ENCODE peak calls at places on chromosomes 11 and 22, in nine cellular contexts. H, X, A, B, Y, F, R, W and G are unnamed samples.

GRCh38 chr11:69485337-69486041 is 4.0 kb downstream of the LINC01488 start:
- DNase-seq in H (no peak), X (no peak), A (no peak), B (peak; percentile 17), Y (no peak), F (no peak), R (no peak), W (no peak), G (no peak)

GRCh38 chr11:60701509-60701818 is 2.1 kb downstream of the MS4A8 start:
- DNase-seq in H (no peak), X (no peak), A (no peak), B (no peak), Y (no peak), F (no peak), R (no peak), W (no peak), G (no peak)

GRCh38 chr22:20531404-20532181 is 24.2 kb downstream of the MED15 start:
- DNase-seq in H (peak; percentile 41), X (peak; percentile 88), A (peak; percentile 95), B (peak; percentile 98), Y (peak; percentile 96), F (no peak), R (no peak), W (peak; percentile 91), G (no peak)

GRCh38 chr11:27174026-27174425 is 133.4 kb downstream of the BBOX1 start:
- DNase-seq in H (no peak), X (no peak), A (no peak), B (no peak), Y (peak; percentile 100), F (no peak), R (no peak), W (no peak), G (no peak)

GRCh38 chr11:116990061-116990473 is 108.2 kb downstream of the SIK3 start:
- DNase-seq in H (no peak), X (peak; percentile 81), A (peak; percentile 87), B (peak; percentile 84), Y (peak; percentile 76), F (no peak), R (peak; percentile 25), W (peak; percentile 33), G (no peak)

GRCh38 chr11:58060535-58060934 is 29.8 kb downstream of the OR6Q1 start:
- DNase-seq in H (no peak), X (no peak), A (no peak), B (no peak), Y (no peak), F (no peak), R (no peak), W (peak; percentile 71), G (no peak)

GRCh38 chr11:102256251-102256650 is 61.0 kb upstream of the BIRC3 start:
- DNase-seq in H (no peak), X (peak; percentile 66), A (peak; percentile 63), B (peak; percentile 82), Y (peak; percentile 100), F (no peak), R (no peak), W (peak; percentile 11), G (no peak)

GRCh38 chr11:129643031-129643721 is 172.5 kb upstream of the TMEM45B start:
- DNase-seq in H (no peak), X (no peak), A (peak; percentile 58), B (peak; percentile 81), Y (peak; percentile 100), F (no peak), R (no peak), W (peak; percentile 20), G (no peak)

GRCh38 chr11:122733301-122733686 is 77.8 kb downstream of the UBASH3B start:
- DNase-seq in H (no peak), X (no peak), A (peak; percentile 89), B (no peak), Y (peak; percentile 71), F (peak; percentile 76), R (peak; percentile 24), W (peak; percentile 79), G (no peak)

GRCh38 chr22:28074526-28074925 is 155.5 kb upstream of the PITPNB start:
- DNase-seq in H (no peak), X (no peak), A (no peak), B (no peak), Y (no peak), F (no peak), R (no peak), W (no peak), G (no peak)